ENCODE peak calls at places on chromosomes 4 and X, in seven cellular contexts. C is psoas muscle, U is cardiac muscle cell, E is A549, F is HepG2, I is upper lobe of left lung, H is tibial artery. V is an unnamed sample.

GRCh38 chr4:136818811-136819210 is 713.5 kb downstream of the PCDH18 start:
- DNase-seq in H (no peak), C (no peak), E (no peak), F (no peak), U (peak), I (no peak), V (no peak)

GRCh38 chr4:30832652-30833051 is 112.5 kb downstream of the PCDH7 start:
- DNase-seq in I (no peak), U (no peak), H (no peak), C (no peak), E (no peak), F (no peak), V (no peak)

GRCh38 chrX:41516995-41517660 is 70.0 kb downstream of the NYX start:
- DNase-seq in F (no peak), C (no peak), I (no peak), U (no peak), E (no peak), H (no peak), V (no peak)

GRCh38 chr4:25575581-25575980 is 80.1 kb upstream of the SLC34A2 start:
- DNase-seq in U (no peak), E (no peak), H (no peak), I (no peak), C (no peak), F (no peak), V (no peak)

GRCh38 chrX:130728208-130728607 is 174.8 kb downstream of the ENOX2 start:
- DNase-seq in H (no peak), E (no peak), I (no peak), C (no peak), U (peak), F (no peak), V (no peak)

GRCh38 chr4:120812216-120812615 is 110.3 kb downstream of the PRDM5 start:
- DNase-seq in I (no peak), F (no peak), E (no peak), U (no peak), H (no peak), C (no peak), V (no peak)

GRCh38 chr4:186554485-186554884 is 882 bp downstream of the MTNR1A start:
- DNase-seq in U (peak), C (no peak), H (no peak), E (peak), I (no peak), F (peak), V (no peak)

GRCh38 chrX:129650821-129651510 is 3.8 kb downstream of the APLN start:
- DNase-seq in F (no peak), C (no peak), E (no peak), U (no peak), H (no peak), I (no peak), V (no peak)

GRCh38 chr4:77209936-77210335 is 52.9 kb downstream of the CCNG2 start:
- DNase-seq in E (no peak), I (no peak), U (no peak), C (no peak), F (no peak), H (no peak), V (no peak)

GRCh38 chr4:176778491-176778890 is 14.2 kb downstream of the VEGFC start:
- DNase-seq in E (no peak), U (peak), H (no peak), F (no peak), C (peak), I (no peak), V (no peak)

GRCh38 chr4:40831462-40831861 is 81.7 kb downstream of the NSUN7 start:
- DNase-seq in U (no peak), H (no peak), C (no peak), I (no peak), E (no peak), F (no peak), V (no peak)

GRCh38 chr4:38562751-38563198 is 101.2 kb upstream of the KLF3 start:
- DNase-seq in H (peak), F (peak), I (peak), E (no peak), U (peak), C (peak), V (no peak)

GRCh38 chrX:154372612-154373022 is 1.8 kb downstream of the FLNA start:
- DNase-seq in E (peak), U (no peak), H (no peak), C (no peak), I (no peak), F (peak), V (no peak)

GRCh38 chrX:154602226-154602625 is 16.9 kb downstream of the CTAG1B start:
- DNase-seq in C (no peak), I (no peak), E (no peak), H (no peak), U (no peak), F (no peak), V (no peak)

GRCh38 chr4:123379392-123379791 is 17.2 kb upstream of the SPRY1 start:
- DNase-seq in C (no peak), H (no peak), U (no peak), I (no peak), E (no peak), F (no peak), V (no peak)

GRCh38 chr4:8763966-8764901 is 107.4 kb downstream of the HMX1 start:
- DNase-seq in H (peak), C (no peak), E (no peak), U (no peak), F (no peak), I (no peak), V (no peak)

GRCh38 chr4:159250751-159251325 is 148.0 kb downstream of the RAPGEF2 start:
- DNase-seq in E (no peak), C (no peak), U (no peak), I (no peak), H (no peak), F (no peak), V (no peak)

GRCh38 chrX:72025236-72025770 is 106.4 kb downstream of the RTL5 start:
- DNase-seq in C (no peak), H (no peak), U (no peak), I (no peak), E (no peak), F (no peak), V (no peak)

GRCh38 chr4:126230244-126230643 is 915.5 kb downstream of the FAT4 start:
- DNase-seq in I (no peak), U (peak), H (no peak), E (no peak), C (no peak), F (no peak), V (no peak)

GRCh38 chrX:7219153-7219705 is 71.3 kb upstream of the PUDP start:
- DNase-seq in E (no peak), H (no peak), F (peak), C (no peak), U (no peak), I (no peak), V (no peak)

GRCh38 chr4:183214912-183215488 is 105.1 kb downstream of the CLDN22 start:
- DNase-seq in E (no peak), C (no peak), U (no peak), H (no peak), F (no peak), I (no peak), V (no peak)

GRCh38 chrX:25726539-25726938 is 411.6 kb upstream of the MAGEB18 start:
- DNase-seq in F (no peak), C (no peak), E (no peak), H (no peak), I (peak), U (no peak), V (no peak)

GRCh38 chr4:122602277-122603142 is 18.4 kb downstream of the IL21 start:
- DNase-seq in E (peak), H (no peak), U (peak), I (no peak), F (peak), C (no peak), V (no peak)

GRCh38 chr4:147689062-147689461 is 5.1 kb upstream of the PRMT9 start:
- DNase-seq in C (no peak), I (no peak), H (no peak), E (no peak), U (no peak), F (no peak), V (no peak)

GRCh38 chrX:155888139-155888538 is 7.0 kb downstream of the VAMP7 start:
- DNase-seq in H (no peak), U (peak), F (no peak), C (no peak), I (no peak), E (no peak), V (no peak)

GRCh38 chrX:69398881-69399280 is 105.2 kb upstream of the NALF2 start:
- DNase-seq in I (no peak), F (no peak), U (no peak), H (no peak), E (no peak), C (no peak), V (no peak)

GRCh38 chr4:150251752-150252190 is 173.5 kb downstream of the DCLK2 start:
- DNase-seq in H (no peak), F (no peak), I (no peak), C (no peak), U (peak), E (no peak), V (no peak)

GRCh38 chr4:137621056-137621455 is 88.8 kb upstream of the PCDH18 start:
- DNase-seq in C (no peak), I (no peak), F (no peak), E (no peak), U (no peak), H (no peak), V (no peak)

GRCh38 chr4:146335763-146336412 is 121.5 kb downstream of the REELD1 start:
- DNase-seq in F (peak), I (no peak), C (no peak), U (no peak), E (no peak), H (no peak), V (no peak)

GRCh38 chrX:43968347-43968746 is 4.8 kb downstream of the NDP start:
- DNase-seq in E (no peak), H (no peak), F (no peak), I (no peak), U (no peak), C (no peak), V (no peak)
- H3K27ac ChIP-seq in E (no peak), H (no peak), F (no peak), I (no peak), U (no peak), C (no peak), V (no peak)

DNA sequence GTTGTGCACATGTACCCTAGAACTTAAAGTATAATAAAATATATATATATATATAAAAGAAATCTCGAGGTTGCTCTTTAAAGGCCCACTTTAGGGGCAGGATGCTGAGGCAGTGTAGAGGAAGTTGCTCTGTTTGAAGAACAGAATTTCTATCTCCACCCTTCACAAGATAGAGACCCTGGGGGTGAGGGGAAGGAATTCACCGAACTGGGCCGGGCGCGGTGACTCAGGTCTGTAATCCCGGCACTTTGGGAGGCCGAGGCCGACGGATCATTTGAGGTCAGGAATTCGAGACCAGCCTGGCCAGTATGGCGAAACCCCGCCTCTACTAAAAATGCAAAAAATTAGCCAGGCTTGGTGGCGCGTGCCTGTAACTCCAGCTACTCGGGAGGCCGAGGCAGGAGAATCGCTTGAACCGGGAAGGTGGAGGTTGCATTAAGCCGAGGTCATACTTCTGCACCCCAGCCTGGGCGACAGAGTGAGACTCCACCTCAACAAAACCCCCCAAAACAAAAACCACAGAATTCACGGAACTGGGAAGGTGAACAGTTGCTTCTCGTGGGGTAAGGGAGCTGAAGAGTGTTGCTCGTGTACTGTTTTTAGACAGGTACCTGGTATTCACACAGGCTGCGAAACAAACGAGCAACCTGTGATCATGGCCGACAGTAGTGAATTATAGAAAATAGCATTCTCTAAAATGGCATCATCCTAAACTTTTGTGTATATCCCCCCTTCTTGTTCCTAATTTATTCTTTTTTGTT is 6.2 kb downstream of the PLAC8 start:
- DNase-seq in I (no peak), U (no peak), F (no peak), E (no peak), C (no peak), H (no peak), V (no peak)
- H3K27ac ChIP-seq in I (no peak), U (no peak), F (no peak), E (no peak), C (no peak), H (no peak), V (no peak)

GRCh38 chr4:15150636-15151432 is 148.6 kb downstream of the CPEB2 start:
- DNase-seq in C (no peak), U (no peak), E (no peak), H (no peak), F (no peak), I (no peak), V (no peak)

GRCh38 chr4:15145709-15146108 is 143.4 kb downstream of the CPEB2 start:
- DNase-seq in H (no peak), U (no peak), E (no peak), F (no peak), C (no peak), I (no peak), V (no peak)

GRCh38 chr4:15149842-15150592 is 147.7 kb downstream of the CPEB2 start:
- DNase-seq in F (peak), H (peak), C (peak), I (peak), E (peak), U (peak), V (no peak)

GRCh38 chr4:15149234-15149841 is 147.1 kb downstream of the CPEB2 start:
- DNase-seq in I (no peak), U (no peak), H (no peak), F (no peak), C (no peak), E (no peak), V (no peak)

GRCh38 chr4:15147709-15148651 is 145.7 kb downstream of the CPEB2 start:
- DNase-seq in H (no peak), F (peak), I (no peak), U (peak), C (no peak), E (no peak), V (no peak)
- H3K27ac ChIP-seq in H (peak), F (no peak), I (no peak), U (peak), C (no peak), E (peak), V (peak)

DNA sequence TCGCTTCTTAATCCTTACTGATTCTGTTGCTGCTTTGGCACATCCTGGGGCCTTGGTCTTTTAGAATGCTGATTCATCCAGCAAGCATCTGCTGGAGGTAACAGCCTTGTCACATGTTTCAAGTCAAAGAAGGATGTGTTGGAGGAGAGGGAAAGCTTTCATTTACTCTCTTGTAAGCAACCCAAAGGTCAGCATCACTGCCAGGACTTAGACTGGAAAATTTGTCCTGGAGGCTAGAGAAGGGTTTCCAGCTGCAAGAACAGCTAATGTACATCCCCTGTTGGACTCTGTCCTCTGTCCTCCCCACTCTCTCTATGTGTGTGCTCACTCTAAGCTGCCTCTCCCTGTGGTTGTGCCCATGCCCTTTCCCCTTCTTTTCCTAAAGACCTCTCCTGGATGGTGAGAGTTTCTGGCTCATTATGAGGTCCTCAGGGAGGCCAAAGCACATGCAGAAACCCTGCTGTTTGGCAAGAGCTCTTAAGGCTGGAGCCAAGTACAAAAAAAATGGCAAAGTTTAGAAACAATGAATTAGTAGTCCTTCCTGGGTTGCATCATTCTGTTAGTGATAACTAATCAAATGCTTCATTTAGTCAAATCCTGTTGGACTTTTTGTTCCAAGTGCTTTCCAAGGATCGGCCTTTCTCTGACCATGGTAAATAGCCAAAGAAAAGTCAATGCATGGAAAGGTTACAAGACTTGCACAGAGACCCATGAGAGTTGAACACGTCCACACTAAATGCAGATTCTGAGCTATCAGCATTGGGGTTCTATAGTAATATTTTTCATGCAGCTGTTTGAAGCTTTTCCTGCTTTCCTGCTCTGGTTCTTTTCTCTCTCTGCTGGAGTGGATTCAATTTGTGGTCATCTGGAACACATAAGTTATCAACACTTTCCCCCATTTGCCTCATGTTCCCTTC is 13.5 kb upstream of the SRPX start:
- DNase-seq in H (peak), C (no peak), F (no peak), E (no peak), U (peak), I (no peak), V (no peak)
- H3K27ac ChIP-seq in H (peak), C (no peak), F (no peak), E (no peak), U (no peak), I (no peak), V (no peak)

GRCh38 chr4:1334579-1334895 is 12.5 kb upstream of the UVSSA start:
- DNase-seq in H (no peak), E (no peak), U (no peak), I (no peak), C (no peak), F (no peak), V (no peak)
- H3K27ac ChIP-seq in H (no peak), E (no peak), U (no peak), I (no peak), C (no peak), F (no peak), V (no peak)

GRCh38 chr4:155038459-155038858 is 170.0 kb upstream of the NPY2R start:
- DNase-seq in U (no peak), E (no peak), C (no peak), F (no peak), H (no peak), I (no peak), V (no peak)
- H3K27ac ChIP-seq in U (no peak), E (no peak), C (no peak), F (no peak), H (no peak), I (no peak), V (no peak)

GRCh38 chr4:129358571-129358970 is 262.6 kb downstream of the C4orf33 start:
- DNase-seq in F (no peak), U (peak), C (no peak), I (no peak), H (no peak), E (no peak), V (no peak)
- H3K27ac ChIP-seq in F (no peak), U (no peak), C (no peak), I (no peak), H (no peak), E (no peak), V (no peak)

DNA sequence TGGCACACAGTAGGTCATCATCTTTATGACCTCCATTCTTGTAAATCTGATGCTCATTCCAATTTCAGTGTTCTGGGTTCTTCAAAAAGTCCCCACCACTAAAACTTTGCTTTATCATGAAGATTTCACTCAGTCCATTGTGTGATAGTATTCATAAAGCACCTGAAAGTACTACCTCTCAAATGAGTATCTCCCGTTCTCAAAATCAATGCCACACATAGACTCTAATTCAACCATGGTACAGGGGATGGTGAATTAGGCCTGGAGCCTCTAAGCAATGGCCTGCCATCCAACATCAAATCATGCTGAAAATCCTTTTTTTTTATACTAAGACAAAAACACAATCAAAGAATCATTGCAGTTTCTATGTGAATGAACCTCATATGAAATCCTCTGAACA is 19.4 kb upstream of the WAS start:
- DNase-seq in F (no peak), C (no peak), E (no peak), H (no peak), I (no peak), U (no peak), V (no peak)
- H3K27ac ChIP-seq in F (no peak), C (no peak), E (no peak), H (no peak), I (no peak), U (no peak), V (no peak)

DNA sequence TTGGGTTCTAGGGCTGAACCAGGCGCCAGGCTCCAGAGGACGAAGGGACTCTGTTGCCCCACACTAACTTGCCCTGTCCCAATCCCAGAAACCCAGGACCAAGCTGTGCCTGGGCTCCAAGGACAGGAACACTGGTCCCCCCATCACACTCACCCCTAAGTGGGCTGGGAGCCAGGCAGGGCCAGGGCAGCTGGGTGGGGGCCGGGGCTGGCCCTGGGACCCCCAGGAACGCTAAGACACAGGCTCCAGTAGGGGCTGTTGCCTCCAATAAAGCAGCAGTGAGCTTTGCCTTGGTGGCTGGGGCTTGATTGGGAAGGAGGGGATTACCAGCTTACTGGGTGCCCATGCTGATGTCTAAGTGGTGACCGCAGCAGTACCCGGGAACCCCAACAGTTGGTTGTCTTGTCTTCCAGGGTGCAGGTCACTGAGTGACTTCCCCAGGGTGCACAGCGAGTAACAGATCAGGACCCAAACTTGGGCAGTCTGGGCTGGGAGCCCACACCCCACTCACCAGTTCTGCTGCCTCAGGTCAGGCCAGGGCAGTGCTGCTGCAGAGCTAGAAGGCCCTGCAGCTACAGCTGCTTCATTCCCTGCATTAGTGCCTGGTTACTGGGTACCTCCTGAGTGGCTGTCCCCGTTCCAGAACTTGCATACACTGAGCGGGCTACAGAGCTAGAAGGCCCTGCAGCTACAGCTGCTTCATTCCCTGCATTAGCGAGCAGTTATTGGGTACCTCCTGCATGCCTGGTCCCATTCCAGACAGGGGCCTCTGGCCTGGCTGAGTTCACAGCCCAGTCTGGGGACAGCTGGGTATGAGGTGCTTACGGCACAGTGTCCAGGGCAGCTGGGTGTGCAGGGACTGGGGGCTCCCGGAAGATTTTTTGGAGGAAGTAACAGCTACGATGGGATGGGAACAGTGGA is 9.4 kb upstream of the ADD1 start:
- DNase-seq in F (no peak), E (no peak), C (no peak), U (no peak), I (peak), H (no peak), V (no peak)
- H3K27ac ChIP-seq in F (no peak), E (no peak), C (no peak), U (no peak), I (no peak), H (no peak), V (peak)